ENCODE peak calls at places on chromosomes 1 and 21, in nine cellular contexts. X is breast epithelium, P is esophagus squamous epithelium, Q is uterus, O is K562, L is A549, D is HCT116, U is H1, I is spleen. Z is an unnamed sample. For H3K4me1, the result is how much of the 10 kb centered on the place peaks cover.

GRCh38 chr21:45248893-45249381 is 38.8 kb downstream of the POFUT2 start:
- DNase-seq in D (no peak), P (no peak), O (no peak), Q (peak), X (no peak), L (no peak), U (peak), I (peak), Z (no peak)

GRCh38 chr1:8541961-8542521 is 224.1 kb downstream of the SLC45A1 start:
- DNase-seq in X (no peak), D (no peak), L (no peak), P (no peak), I (no peak), O (peak), U (no peak), Q (no peak), Z (no peak)

GRCh38 chr1:97680894-97681293 is 239.9 kb downstream of the DPYD start:
- DNase-seq in L (no peak), D (no peak), X (no peak), U (no peak), Q (no peak), O (no peak), I (no peak), P (no peak), Z (no peak)

GRCh38 chr1:8011923-8012858 is 13.9 kb downstream of the ERRFI1 start:
- DNase-seq in P (no peak), X (no peak), Q (no peak), U (no peak), I (no peak), O (no peak), L (no peak), D (no peak), Z (no peak)

GRCh38 chr1:8340456-8340855 is 22.5 kb downstream of the SLC45A1 start:
- DNase-seq in U (no peak), P (no peak), O (no peak), X (no peak), Q (no peak), L (no peak), I (no peak), D (no peak), Z (no peak)

GRCh38 chr1:87853576-87854351 is 525.1 kb downstream of the LMO4 start:
- DNase-seq in U (no peak), X (no peak), Q (no peak), P (no peak), L (no peak), I (no peak), D (no peak), O (no peak), Z (no peak)

GRCh38 chr1:164524810-164525209 is 34.2 kb upstream of the PBX1 start:
- DNase-seq in Q (no peak), O (no peak), U (no peak), X (no peak), L (no peak), D (no peak), I (no peak), P (no peak), Z (no peak)

GRCh38 chr1:6580119-6580587 is 359 bp downstream of the ZBTB48 start:
- DNase-seq in D (no peak), P (no peak), X (no peak), O (no peak), I (no peak), L (no peak), U (no peak), Q (no peak), Z (no peak)

GRCh38 chr1:91537281-91538069 is 36.8 kb downstream of the CDC7 start:
- DNase-seq in L (no peak), I (no peak), D (no peak), P (no peak), X (no peak), O (no peak), Q (no peak), U (no peak), Z (no peak)

GRCh38 chr1:203028784-203029553 is 2.7 kb downstream of the PPFIA4 start:
- DNase-seq in Q (no peak), L (no peak), U (no peak), D (no peak), P (no peak), O (no peak), X (no peak), I (no peak), Z (peak)

GRCh38 chr21:37767984-37768383 is 148.3 kb downstream of the KCNJ6 start:
- DNase-seq in Q (no peak), O (no peak), P (no peak), D (no peak), X (no peak), U (no peak), L (no peak), I (no peak), Z (no peak)

GRCh38 chr1:221712776-221713431 is 29.0 kb downstream of the DUSP10 start:
- DNase-seq in D (no peak), L (no peak), I (peak), O (no peak), U (no peak), P (no peak), Q (no peak), X (no peak), Z (peak)
- H3K4me1 ChIP-seq in D (under half), L (half or more), I (half or more), O (half or more), U (under half), P (half or more), Q (under half), X (under half), Z (under half)

GRCh38 chr1:150554086-150554452 is 4.9 kb downstream of the ADAMTSL4 start:
- DNase-seq in D (no peak), O (no peak), Q (no peak), L (no peak), U (no peak), I (no peak), P (no peak), X (no peak), Z (no peak)

GRCh38 chr1:150551784-150552691 is 2.8 kb downstream of the ADAMTSL4 start:
- DNase-seq in P (peak), D (no peak), Q (peak), U (no peak), L (peak), X (peak), I (peak), O (peak), Z (peak)

GRCh38 chr1:150555198-150555970 is 6.2 kb downstream of the ADAMTSL4 start:
- DNase-seq in D (no peak), L (no peak), O (no peak), X (no peak), Q (no peak), I (peak), U (no peak), P (no peak), Z (no peak)

GRCh38 chr1:150552692-150553278 is 3.6 kb downstream of the ADAMTSL4 start:
- DNase-seq in L (no peak), O (no peak), I (peak), D (no peak), Q (peak), P (no peak), X (no peak), U (no peak), Z (no peak)

GRCh38 chr1:150553392-150554085 is 4.3 kb downstream of the ADAMTSL4 start:
- DNase-seq in X (no peak), D (no peak), I (peak), P (no peak), Q (no peak), L (no peak), U (no peak), O (no peak), Z (no peak)
- TF ChIP-seq POLR2A in X (no peak), D (no peak), I (no peak), P (no peak), Q (no peak), L (no peak), U (no peak), O (peak), Z (no peak)

DNA sequence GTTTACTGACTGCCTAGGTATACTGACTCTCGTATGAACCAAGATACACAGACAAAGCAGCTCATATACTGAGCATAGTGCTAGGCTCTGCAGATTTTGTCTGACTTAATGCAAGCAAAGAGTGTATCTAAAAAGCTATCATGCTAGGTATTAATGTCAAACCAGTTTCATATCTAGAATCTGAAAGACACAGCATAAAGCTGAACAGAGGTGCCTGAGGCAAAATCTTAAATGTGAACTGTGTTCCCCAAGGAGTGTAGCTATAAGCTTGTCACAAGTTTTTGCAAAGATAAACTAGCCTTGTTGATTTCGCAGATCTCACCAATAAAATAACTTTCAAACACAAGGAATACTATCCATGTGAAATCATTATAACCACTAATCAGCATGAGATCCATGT is 18.1 kb downstream of the JAK1 start:
- DNase-seq in D (no peak), I (no peak), Q (no peak), O (no peak), X (no peak), U (no peak), P (no peak), L (no peak), Z (no peak)
- H3K4me1 ChIP-seq in D (under half), I (half or more), Q (under half), O (under half), X (under half), U (under half), P (half or more), L (half or more), Z (under half)

GRCh38 chr1:198937231-198938031 is 298.6 kb downstream of the PTPRC start:
- DNase-seq in U (no peak), O (no peak), D (peak), X (no peak), P (no peak), I (no peak), L (peak), Q (no peak), Z (peak)
- TF ChIP-seq POLR2A in U (no peak), O (no peak), D (no peak), X (no peak), P (no peak), I (peak), L (peak), Q (peak), Z (peak)

GRCh38 chr1:150576367-150576711 is 3.1 kb downstream of the MCL1 start:
- DNase-seq in D (no peak), U (no peak), O (no peak), Q (no peak), P (no peak), L (no peak), I (no peak), X (no peak), Z (no peak)

GRCh38 chr1:150575518-150576366 is 3.7 kb downstream of the MCL1 start:
- DNase-seq in L (no peak), Q (no peak), O (peak), U (no peak), X (no peak), D (no peak), I (no peak), P (no peak), Z (peak)

GRCh38 chr1:150578278-150579109 is 916 bp downstream of the MCL1 start:
- DNase-seq in I (peak), X (no peak), O (peak), P (no peak), D (no peak), U (no peak), Q (peak), L (peak), Z (peak)

GRCh38 chr1:150577557-150578277 is 1.7 kb downstream of the MCL1 start:
- DNase-seq in U (no peak), L (no peak), I (no peak), D (no peak), X (no peak), Q (no peak), P (no peak), O (peak), Z (no peak)

GRCh38 chr1:150576794-150577556 is 2.4 kb downstream of the MCL1 start:
- DNase-seq in Q (no peak), P (no peak), U (no peak), D (no peak), I (no peak), X (no peak), O (peak), L (no peak), Z (peak)
- H3K4me1 ChIP-seq in Q (under half), P (half or more), U (under half), D (half or more), I (half or more), X (under half), O (under half), L (half or more), Z (under half)

GRCh38 chr1:70333245-70333644 is 21.3 kb downstream of the ANKRD13C start:
- DNase-seq in O (no peak), Q (no peak), L (no peak), U (no peak), P (no peak), X (no peak), D (no peak), I (no peak), Z (no peak)

GRCh38 chr1:70331962-70332361 is 22.6 kb downstream of the ANKRD13C start:
- DNase-seq in L (no peak), U (no peak), Q (no peak), P (no peak), X (no peak), D (no peak), I (no peak), O (no peak), Z (no peak)

GRCh38 chr1:70324683-70325082 is 29.8 kb downstream of the ANKRD13C start:
- DNase-seq in X (no peak), Q (no peak), D (no peak), U (no peak), P (no peak), L (peak), O (peak), I (no peak), Z (no peak)

DNA sequence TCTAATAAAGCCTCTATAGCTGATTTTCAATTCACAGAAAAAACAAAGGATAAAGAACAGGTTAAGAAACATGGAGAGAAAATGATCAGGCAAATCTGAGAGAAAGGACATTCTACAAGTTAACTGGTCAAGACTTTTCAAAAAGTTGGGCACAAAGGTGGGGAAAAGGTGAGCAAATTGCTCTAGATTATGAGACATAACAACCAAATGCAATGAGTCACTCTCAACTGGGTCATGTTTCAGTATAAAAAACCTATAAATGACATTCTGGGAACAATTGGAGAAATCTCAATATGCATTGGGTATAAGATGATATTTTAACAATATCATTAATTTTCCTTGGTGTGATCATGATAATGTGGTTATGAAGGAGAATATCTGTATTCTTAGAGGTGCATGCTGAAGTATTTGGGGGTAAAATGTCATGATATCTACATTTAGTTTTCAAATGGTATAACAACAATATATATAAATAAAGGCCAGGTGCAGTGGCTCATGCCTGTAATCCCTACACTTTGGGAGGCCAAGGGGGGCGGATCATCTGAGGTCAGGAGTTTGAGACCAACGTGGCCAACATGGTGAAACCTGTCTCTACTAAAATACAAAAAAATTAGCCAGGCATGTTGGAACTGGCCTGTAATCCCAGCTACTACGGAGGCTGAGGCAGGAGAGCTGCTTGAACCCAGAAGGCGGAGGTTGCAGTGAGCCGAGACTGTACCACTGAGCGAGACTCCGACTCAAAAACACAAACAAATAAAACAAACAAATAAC is 27.0 kb downstream of the ANKRD13C start:
- DNase-seq in X (no peak), U (no peak), O (no peak), L (no peak), P (no peak), Q (no peak), D (peak), I (no peak), Z (no peak)
- TF ChIP-seq POLR2A in X (no peak), U (no peak), O (no peak), L (no peak), P (no peak), Q (no peak), D (no peak), I (no peak), Z (no peak)

GRCh38 chr21:15754640-15755039 is 24.9 kb downstream of the USP25 start:
- DNase-seq in X (no peak), I (no peak), O (no peak), Q (no peak), L (peak), D (no peak), P (no peak), U (no peak), Z (no peak)

GRCh38 chr21:15761508-15762100 is 31.8 kb downstream of the USP25 start:
- DNase-seq in X (no peak), I (no peak), L (no peak), Q (no peak), O (no peak), D (no peak), P (no peak), U (no peak), Z (no peak)

GRCh38 chr21:15755125-15755524 is 25.3 kb downstream of the USP25 start:
- DNase-seq in D (no peak), U (no peak), P (no peak), I (no peak), Q (no peak), O (no peak), X (no peak), L (no peak), Z (no peak)

GRCh38 chr21:15763359-15763758 is 33.6 kb downstream of the USP25 start:
- DNase-seq in I (no peak), D (no peak), Q (no peak), L (no peak), X (no peak), U (no peak), O (no peak), P (no peak), Z (no peak)

DNA sequence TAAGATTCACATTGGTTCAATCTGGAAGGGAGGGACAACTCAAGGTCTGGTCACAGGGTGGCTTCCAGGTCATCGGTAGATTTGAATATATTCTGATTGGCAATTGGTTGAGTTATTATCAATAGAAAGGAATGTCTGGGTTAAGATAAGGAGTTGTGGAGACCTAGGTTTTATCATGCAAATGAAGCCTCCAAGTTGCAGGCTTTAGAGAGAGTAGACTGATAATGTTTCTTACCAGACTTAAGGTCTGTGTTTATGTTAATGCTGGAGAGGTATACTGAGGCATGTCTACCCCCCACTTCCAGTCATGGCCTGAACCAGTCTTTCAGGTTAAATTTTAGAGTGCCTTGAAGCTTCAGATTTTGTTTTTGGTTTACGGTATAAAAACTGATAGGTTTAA is 29.7 kb downstream of the USP25 start:
- DNase-seq in O (no peak), P (no peak), L (no peak), Q (no peak), U (no peak), I (no peak), X (no peak), D (no peak), Z (no peak)
- H3K4me1 ChIP-seq in O (under half), P (under half), L (under half), Q (under half), U (under half), I (half or more), X (under half), D (under half), Z (under half)

GRCh38 chr1:1329304-1330210 is 1.5 kb upstream of the TAS1R3 start:
- DNase-seq in X (no peak), P (no peak), D (no peak), I (no peak), U (no peak), O (no peak), L (no peak), Q (no peak), Z (no peak)
- TF ChIP-seq POLR2A in X (no peak), P (no peak), D (peak), I (no peak), U (no peak), O (peak), L (no peak), Q (no peak), Z (no peak)

GRCh38 chr1:226400519-226401406 is 7.1 kb downstream of the PARP1 start:
- DNase-seq in L (no peak), U (no peak), Q (no peak), X (no peak), P (no peak), D (no peak), I (no peak), O (no peak), Z (no peak)
- H3K4me1 ChIP-seq in L (under half), U (under half), Q (under half), X (under half), P (half or more), D (under half), I (half or more), O (under half), Z (under half)

GRCh38 chr1:94544706-94545490 is 3.3 kb upstream of the F3 start:
- DNase-seq in Q (no peak), P (no peak), D (no peak), L (no peak), O (no peak), I (no peak), U (no peak), X (no peak), Z (no peak)
- TF ChIP-seq POLR2A in Q (no peak), P (no peak), D (no peak), L (no peak), O (no peak), I (no peak), U (no peak), X (no peak), Z (no peak)

Z was measured in Peyer's patch.